ENCODE peak calls at places on chromosomes 13 and 19, in seven cellular contexts. One of them, this sample, is unnamed.

GRCh38 chr13:98482476-98483444 is 94.1 kb downstream of the STK24 start:
- DNase-seq in stimulated activated CD8-positive, alpha-beta memory T cell treated with anti-CD3 and anti-CD28 coated beads, Interleukin-15, amount 100 ng/mL, for 1 hour: no peak
- DNase-seq in epithelial cell of esophagus: peak; percentile 40
- DNase-seq in brain microvascular endothelial cell: peak; percentile 85
- DNase-seq in AML-193: no peak
- DNase-seq in HFFc6: no peak
- DNase-seq in progenitor cell of endocrine pancreas: no peak
- DNase-seq in this sample: no peak

GRCh38 chr19:44702551-44703176 is 3.7 kb downstream of the CEACAM16 start:
- DNase-seq in stimulated activated CD8-positive, alpha-beta memory T cell treated with anti-CD3 and anti-CD28 coated beads, Interleukin-15, amount 100 ng/mL, for 1 hour: no peak
- DNase-seq in epithelial cell of esophagus: no peak
- DNase-seq in brain microvascular endothelial cell: no peak
- DNase-seq in AML-193: no peak
- DNase-seq in HFFc6: no peak
- DNase-seq in progenitor cell of endocrine pancreas: no peak
- DNase-seq in this sample: no peak

GRCh38 chr19:289651-290538 is 1.3 kb downstream of the PLPP2 start:
- DNase-seq in stimulated activated CD8-positive, alpha-beta memory T cell treated with anti-CD3 and anti-CD28 coated beads, Interleukin-15, amount 100 ng/mL, for 1 hour: no peak
- DNase-seq in epithelial cell of esophagus: peak; percentile 94
- DNase-seq in brain microvascular endothelial cell: peak; percentile 33
- DNase-seq in AML-193: no peak
- DNase-seq in HFFc6: peak; percentile 65
- DNase-seq in progenitor cell of endocrine pancreas: no peak
- DNase-seq in this sample: no peak

GRCh38 chr13:113066142-113066455 is 39.5 kb upstream of the F7 start:
- DNase-seq in stimulated activated CD8-positive, alpha-beta memory T cell treated with anti-CD3 and anti-CD28 coated beads, Interleukin-15, amount 100 ng/mL, for 1 hour: no peak
- DNase-seq in epithelial cell of esophagus: no peak
- DNase-seq in brain microvascular endothelial cell: no peak
- DNase-seq in AML-193: no peak
- DNase-seq in HFFc6: no peak
- DNase-seq in progenitor cell of endocrine pancreas: no peak
- DNase-seq in this sample: no peak

GRCh38 chr13:32041429-32041828 is 9.9 kb downstream of the FRY start:
- DNase-seq in stimulated activated CD8-positive, alpha-beta memory T cell treated with anti-CD3 and anti-CD28 coated beads, Interleukin-15, amount 100 ng/mL, for 1 hour: no peak
- DNase-seq in epithelial cell of esophagus: no peak
- DNase-seq in brain microvascular endothelial cell: no peak
- DNase-seq in AML-193: no peak
- DNase-seq in HFFc6: no peak
- DNase-seq in progenitor cell of endocrine pancreas: no peak
- DNase-seq in this sample: no peak

GRCh38 chr19:48619692-48620565 is 623 bp downstream of the SPHK2 start:
- DNase-seq in stimulated activated CD8-positive, alpha-beta memory T cell treated with anti-CD3 and anti-CD28 coated beads, Interleukin-15, amount 100 ng/mL, for 1 hour: no peak
- DNase-seq in epithelial cell of esophagus: no peak
- DNase-seq in brain microvascular endothelial cell: no peak
- DNase-seq in AML-193: no peak
- DNase-seq in HFFc6: peak; percentile 53
- DNase-seq in progenitor cell of endocrine pancreas: no peak
- DNase-seq in this sample: no peak

GRCh38 chr19:53977991-53978731 is 13.3 kb upstream of the CACNG6 start:
- DNase-seq in stimulated activated CD8-positive, alpha-beta memory T cell treated with anti-CD3 and anti-CD28 coated beads, Interleukin-15, amount 100 ng/mL, for 1 hour: no peak
- DNase-seq in epithelial cell of esophagus: peak; percentile 40
- DNase-seq in brain microvascular endothelial cell: peak; percentile 91
- DNase-seq in AML-193: no peak
- DNase-seq in HFFc6: peak; percentile 63
- DNase-seq in progenitor cell of endocrine pancreas: peak; percentile 54
- DNase-seq in this sample: no peak

GRCh38 chr19:12325690-12326089 is 7.7 kb downstream of the ZNF563 start:
- DNase-seq in stimulated activated CD8-positive, alpha-beta memory T cell treated with anti-CD3 and anti-CD28 coated beads, Interleukin-15, amount 100 ng/mL, for 1 hour: no peak
- DNase-seq in epithelial cell of esophagus: no peak
- DNase-seq in brain microvascular endothelial cell: no peak
- DNase-seq in AML-193: no peak
- DNase-seq in HFFc6: no peak
- DNase-seq in progenitor cell of endocrine pancreas: no peak
- DNase-seq in this sample: no peak

GRCh38 chr19:16814526-16815100 is 14.6 kb upstream of the SIN3B start:
- DNase-seq in stimulated activated CD8-positive, alpha-beta memory T cell treated with anti-CD3 and anti-CD28 coated beads, Interleukin-15, amount 100 ng/mL, for 1 hour: no peak
- DNase-seq in epithelial cell of esophagus: peak; percentile 56
- DNase-seq in brain microvascular endothelial cell: peak; percentile 22
- DNase-seq in AML-193: no peak
- DNase-seq in HFFc6: no peak
- DNase-seq in progenitor cell of endocrine pancreas: no peak
- DNase-seq in this sample: no peak

GRCh38 chr13:28324181-28324789 is 170.6 kb downstream of the FLT1 start:
- DNase-seq in stimulated activated CD8-positive, alpha-beta memory T cell treated with anti-CD3 and anti-CD28 coated beads, Interleukin-15, amount 100 ng/mL, for 1 hour: peak; percentile 13
- DNase-seq in epithelial cell of esophagus: peak; percentile 70
- DNase-seq in brain microvascular endothelial cell: peak; percentile 81
- DNase-seq in AML-193: peak; percentile 89
- DNase-seq in HFFc6: peak; percentile 74
- DNase-seq in progenitor cell of endocrine pancreas: peak; percentile 37
- DNase-seq in this sample: no peak

GRCh38 chr19:52453324-52454094 is at the start of gene ZNF578:
- DNase-seq in stimulated activated CD8-positive, alpha-beta memory T cell treated with anti-CD3 and anti-CD28 coated beads, Interleukin-15, amount 100 ng/mL, for 1 hour: peak; percentile 32
- DNase-seq in epithelial cell of esophagus: peak; percentile 85
- DNase-seq in brain microvascular endothelial cell: peak; percentile 81
- DNase-seq in AML-193: no peak
- DNase-seq in HFFc6: peak; percentile 52
- DNase-seq in progenitor cell of endocrine pancreas: no peak
- DNase-seq in this sample: no peak

This sample was measured in SIG-M5.